ENCODE peak calls at places on chromosomes 16 and 17, in nine cellular contexts. N is body of pancreas, R is pancreas, Z is colonic mucosa, O is thoracic aorta, L is transverse colon, G is heart left ventricle, P is right lobe of liver, B is mucosa of descending colon. S is an unnamed sample. For H3K4me1, the result is how much of the 10 kb centered on the place peaks cover.

GRCh38 chr17:65359016-65359415 is 202.4 kb downstream of the AXIN2 start:
- DNase-seq in R (no peak), P (no peak), L (no peak), B (no peak), O (no peak), N (no peak), G (no peak), Z (no peak), S (no peak)

GRCh38 chr16:53967172-53967571 is 263.2 kb downstream of the FTO start:
- DNase-seq in N (no peak), Z (no peak), R (no peak), L (no peak), O (no peak), P (no peak), G (no peak), B (no peak), S (no peak)

GRCh38 chr17:72381597-72382397 is 261.0 kb downstream of the SOX9 start:
- DNase-seq in P (no peak), L (no peak), O (no peak), Z (no peak), G (no peak), R (no peak), N (no peak), B (no peak), S (no peak)

GRCh38 chr17:64200080-64201042 is 62.7 kb downstream of the TEX2 start:
- DNase-seq in B (no peak), N (no peak), R (no peak), L (no peak), P (no peak), Z (no peak), O (no peak), G (no peak), S (no peak)

GRCh38 chr17:63706346-63707102 is 6.6 kb upstream of the LIMD2 start:
- DNase-seq in G (no peak), Z (no peak), P (no peak), L (no peak), R (no peak), O (no peak), B (no peak), N (no peak), S (no peak)

GRCh38 chr16:4561565-4561964 is 5.4 kb downstream of the C16orf96 start:
- DNase-seq in B (no peak), L (no peak), Z (no peak), G (no peak), O (no peak), N (no peak), R (no peak), P (no peak), S (no peak)

GRCh38 chr16:85274924-85275323 is 162.7 kb upstream of the CIBAR2 start:
- DNase-seq in L (no peak), R (no peak), Z (no peak), G (no peak), N (no peak), B (no peak), P (no peak), O (no peak), S (no peak)

GRCh38 chr16:88533381-88533831 is 36.8 kb upstream of the ZC3H18 start:
- DNase-seq in L (no peak), P (peak), R (no peak), B (peak), G (no peak), Z (no peak), O (no peak), N (peak), S (no peak)

GRCh38 chr17:44779211-44780025 is 20.6 kb downstream of the ADAM11 start:
- DNase-seq in Z (peak), L (peak), B (peak), N (peak), P (peak), G (peak), R (peak), O (no peak), S (peak)

GRCh38 chr17:57327176-57327970 is 71.0 kb downstream of the MSI2 start:
- DNase-seq in R (no peak), N (no peak), P (no peak), Z (no peak), L (no peak), O (no peak), G (no peak), B (no peak), S (no peak)

GRCh38 chr17:11330871-11331270 is 89.9 kb downstream of the SHISA6 start:
- DNase-seq in B (no peak), Z (no peak), R (no peak), P (no peak), N (no peak), G (peak), L (no peak), O (no peak), S (no peak)

GRCh38 chr16:50093607-50094570 is 28.1 kb downstream of the HEATR3 start:
- DNase-seq in L (peak), N (peak), P (peak), B (no peak), R (peak), G (peak), Z (peak), O (peak), S (peak)

GRCh38 chr16:77282345-77282744 is 83.1 kb downstream of the SYCE1L start:
- DNase-seq in R (no peak), P (no peak), N (no peak), L (no peak), Z (no peak), O (no peak), G (no peak), B (no peak), S (no peak)

GRCh38 chr17:76371656-76372628 is 12.5 kb upstream of the SPHK1 start:
- DNase-seq in O (no peak), B (no peak), G (no peak), P (no peak), Z (no peak), N (no peak), R (no peak), L (no peak), S (no peak)

GRCh38 chr16:57191056-57191536 is 5.0 kb downstream of the RSPRY1 start:
- DNase-seq in O (no peak), B (no peak), Z (no peak), P (no peak), G (no peak), L (no peak), N (no peak), R (no peak), S (no peak)

GRCh38 chr16:30351586-30352419 is 3.3 kb downstream of the CD2BP2 start:
- DNase-seq in R (peak), P (peak), B (peak), O (peak), G (peak), N (peak), L (peak), Z (peak), S (no peak)

GRCh38 chr17:54901230-54901847 is 687 bp downstream of the TOM1L1 start:
- DNase-seq in O (no peak), L (peak), G (no peak), Z (peak), B (peak), N (peak), P (no peak), R (no peak), S (no peak)

GRCh38 chr17:57045868-57046671 is 39.0 kb upstream of the AKAP1 start:
- DNase-seq in G (no peak), O (no peak), R (no peak), N (peak), L (peak), P (peak), Z (no peak), B (no peak), S (peak)

GRCh38 chr16:75287708-75288107 is 36.3 kb upstream of the BCAR1 start:
- DNase-seq in L (no peak), N (no peak), Z (peak), B (peak), G (no peak), P (no peak), R (no peak), O (no peak), S (peak)

GRCh38 chr16:28085376-28086171 is 22.1 kb upstream of the GSG1L start:
- DNase-seq in Z (no peak), R (no peak), N (no peak), O (no peak), B (no peak), P (no peak), G (no peak), L (no peak), S (no peak)

GRCh38 chr17:11996722-11997146 is 541 bp downstream of the ZNF18 start:
- DNase-seq in G (no peak), L (peak), B (no peak), N (peak), O (peak), Z (peak), R (peak), P (no peak), S (peak)

GRCh38 chr16:50478773-50479149 is 69.4 kb upstream of the NKD1 start:
- DNase-seq in P (no peak), G (no peak), R (no peak), L (peak), Z (peak), B (peak), N (peak), O (no peak), S (no peak)

GRCh38 chr16:10150906-10151305 is 31.3 kb downstream of the GRIN2A start:
- DNase-seq in N (no peak), P (no peak), Z (no peak), O (no peak), B (no peak), G (no peak), R (no peak), L (no peak), S (no peak)

GRCh38 chr16:47990676-47991075 is 165.1 kb downstream of the ABCC12 start:
- DNase-seq in L (no peak), P (no peak), Z (no peak), N (no peak), R (no peak), O (no peak), G (no peak), B (no peak), S (no peak)

GRCh38 chr16:48000622-48001021 is 155.2 kb downstream of the ABCC12 start:
- DNase-seq in Z (no peak), P (no peak), B (no peak), N (no peak), O (no peak), G (no peak), L (no peak), R (no peak), S (no peak)

DNA sequence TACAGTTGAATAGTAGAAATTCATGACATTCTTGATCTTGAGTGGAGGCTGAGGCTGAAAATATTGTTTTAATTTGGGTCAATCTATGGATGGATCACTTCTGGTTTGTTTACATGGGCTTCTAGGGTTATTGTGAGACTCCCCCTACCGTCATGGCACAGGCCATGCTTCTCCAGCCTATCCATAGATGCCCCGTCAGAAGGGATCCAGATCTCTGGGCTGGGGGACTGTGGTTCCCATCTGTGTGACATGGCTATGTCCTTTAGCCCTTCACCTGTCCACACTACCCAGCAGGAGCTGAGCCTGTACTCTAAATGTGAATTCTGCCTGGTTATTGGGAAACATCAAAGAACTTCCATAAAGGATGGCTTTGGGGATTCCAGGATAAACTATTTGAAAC is 160.4 kb downstream of the ABCC12 start:
- DNase-seq in R (no peak), L (no peak), O (no peak), Z (no peak), P (no peak), B (no peak), G (no peak), N (no peak), S (no peak)
- TF ChIP-seq CTCF in R (no peak), L (no peak), O (no peak), Z (no peak), P (no peak), B (no peak), G (no peak), N (no peak), S (no peak)

GRCh38 chr17:14321980-14322776 is 21.3 kb downstream of the HS3ST3B1 start:
- DNase-seq in N (no peak), B (no peak), P (no peak), L (no peak), O (no peak), G (no peak), R (no peak), Z (no peak), S (no peak)
- H3K4me1 ChIP-seq in N (under half), B (under half), P (under half), L (under half), O (under half), G (under half), R (under half), Z (under half), S (under half)

GRCh38 chr16:3049921-3050481 is 3.6 kb downstream of the MMP25 start:
- DNase-seq in Z (no peak), R (no peak), N (no peak), O (no peak), G (no peak), L (no peak), B (no peak), P (no peak), S (no peak)

GRCh38 chr16:3051489-3051888 is 5.1 kb downstream of the MMP25 start:
- DNase-seq in Z (no peak), L (no peak), R (no peak), N (no peak), B (no peak), P (no peak), O (no peak), G (no peak), S (no peak)

GRCh38 chr16:3050487-3050886 is 4.1 kb downstream of the MMP25 start:
- DNase-seq in L (no peak), Z (no peak), P (no peak), N (no peak), R (no peak), O (no peak), B (no peak), G (no peak), S (no peak)

GRCh38 chr16:3047387-3047720 is 993 bp downstream of the MMP25 start:
- DNase-seq in O (no peak), R (no peak), G (no peak), B (no peak), N (no peak), Z (no peak), L (no peak), P (no peak), S (no peak)

DNA sequence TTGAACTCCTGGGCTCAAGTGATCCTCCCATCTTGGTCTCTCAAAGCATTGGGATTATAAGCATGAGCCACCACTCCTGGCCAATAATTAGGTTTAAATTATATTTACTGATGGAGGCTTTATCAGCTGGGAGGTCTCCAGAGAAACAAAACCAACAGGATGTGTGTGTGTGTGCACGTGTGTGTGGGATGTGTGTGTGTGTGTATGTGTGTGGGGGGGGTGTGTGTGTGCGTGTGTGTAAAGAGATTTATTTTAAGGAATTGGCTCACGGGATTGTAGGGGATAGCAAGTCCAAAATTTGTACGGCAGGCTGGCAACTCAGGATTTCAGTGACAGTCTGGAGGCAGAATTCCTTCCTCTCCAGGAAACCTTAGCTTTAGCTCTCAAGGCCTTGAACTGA is 4.6 kb downstream of the MMP25 start:
- DNase-seq in L (no peak), N (no peak), R (no peak), P (no peak), G (no peak), O (no peak), B (no peak), Z (no peak), S (no peak)
- H3K4me3 ChIP-seq in L (no peak), N (no peak), R (no peak), P (no peak), G (no peak), O (no peak), B (no peak), Z (no peak), S (no peak)

DNA sequence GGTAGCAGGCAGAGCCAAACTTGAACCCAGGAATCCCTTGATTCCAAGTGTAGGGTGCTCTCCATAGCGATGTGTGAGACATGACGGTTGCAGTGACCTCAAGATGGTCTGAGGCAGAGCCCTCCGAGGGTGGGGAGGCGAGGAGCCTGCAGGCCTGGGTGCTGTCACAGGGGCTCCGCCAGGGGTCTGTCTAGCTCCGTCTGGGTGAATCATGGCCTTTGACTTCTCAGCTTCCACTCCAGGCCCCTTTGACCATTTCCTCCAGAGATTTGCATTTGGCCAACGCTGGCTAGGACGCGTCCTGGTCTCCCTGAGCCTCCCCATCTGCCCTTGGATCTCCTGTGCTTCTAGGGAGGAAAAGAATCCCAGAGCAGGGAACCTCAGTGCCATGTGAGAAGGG is 104.6 kb downstream of the RAP1GAP2 start:
- DNase-seq in R (no peak), O (no peak), P (no peak), L (no peak), G (no peak), Z (no peak), N (no peak), B (no peak), S (no peak)
- TF ChIP-seq CTCF in R (no peak), O (no peak), P (no peak), L (no peak), G (no peak), Z (no peak), N (no peak), B (no peak), S (no peak)